ENCODE peak calls at places on chromosomes 2 and 18, in four cellular contexts. One of them, this sample, is unnamed.

GRCh38 chr2:133892352-133892913 is 324.2 kb upstream of the NCKAP5 start:
- DNase-seq in heart left ventricle: no peak
- DNase-seq in ovary: no peak
- DNase-seq in Peyer's patch: no peak
- DNase-seq in this sample: no peak

GRCh38 chr2:233343171-233343705 is 11.1 kb upstream of the DGKD start:
- DNase-seq in heart left ventricle: no peak
- DNase-seq in ovary: no peak
- DNase-seq in Peyer's patch: no peak
- DNase-seq in this sample: no peak

GRCh38 chr2:36912692-36913091 is 53.6 kb downstream of the STRN start:
- DNase-seq in heart left ventricle: no peak
- DNase-seq in ovary: no peak
- DNase-seq in Peyer's patch: no peak
- DNase-seq in this sample: no peak

GRCh38 chr18:46051731-46052461 is 20.2 kb downstream of the PSTPIP2 start:
- DNase-seq in heart left ventricle: no peak
- DNase-seq in ovary: no peak
- DNase-seq in Peyer's patch: no peak
- DNase-seq in this sample: no peak

GRCh38 chr18:50307738-50308470 is 20.4 kb upstream of the CXXC1 start:
- DNase-seq in heart left ventricle: peak
- DNase-seq in ovary: peak
- DNase-seq in Peyer's patch: peak
- DNase-seq in this sample: peak

GRCh38 chr2:102344397-102344796 is 11.2 kb upstream of the IL18R1 start:
- DNase-seq in heart left ventricle: no peak
- DNase-seq in ovary: no peak
- DNase-seq in Peyer's patch: no peak
- DNase-seq in this sample: no peak

GRCh38 chr18:26526128-26526965 is 22.0 kb downstream of the KCTD1 start:
- DNase-seq in heart left ventricle: no peak
- DNase-seq in ovary: no peak
- DNase-seq in Peyer's patch: no peak
- DNase-seq in this sample: no peak

GRCh38 chr2:112482309-112483046 is 522 bp downstream of the TTL start:
- DNase-seq in heart left ventricle: peak
- DNase-seq in ovary: peak
- DNase-seq in Peyer's patch: peak
- DNase-seq in this sample: peak

GRCh38 chr18:58788971-58789797 is 75.5 kb upstream of the ZNF532 start:
- DNase-seq in heart left ventricle: peak
- DNase-seq in ovary: peak
- DNase-seq in Peyer's patch: no peak
- DNase-seq in this sample: no peak
- TF ChIP-seq POLR2A in heart left ventricle: no peak
- TF ChIP-seq POLR2A in ovary: no peak
- TF ChIP-seq POLR2A in Peyer's patch: no peak
- TF ChIP-seq POLR2A in this sample: no peak

DNA sequence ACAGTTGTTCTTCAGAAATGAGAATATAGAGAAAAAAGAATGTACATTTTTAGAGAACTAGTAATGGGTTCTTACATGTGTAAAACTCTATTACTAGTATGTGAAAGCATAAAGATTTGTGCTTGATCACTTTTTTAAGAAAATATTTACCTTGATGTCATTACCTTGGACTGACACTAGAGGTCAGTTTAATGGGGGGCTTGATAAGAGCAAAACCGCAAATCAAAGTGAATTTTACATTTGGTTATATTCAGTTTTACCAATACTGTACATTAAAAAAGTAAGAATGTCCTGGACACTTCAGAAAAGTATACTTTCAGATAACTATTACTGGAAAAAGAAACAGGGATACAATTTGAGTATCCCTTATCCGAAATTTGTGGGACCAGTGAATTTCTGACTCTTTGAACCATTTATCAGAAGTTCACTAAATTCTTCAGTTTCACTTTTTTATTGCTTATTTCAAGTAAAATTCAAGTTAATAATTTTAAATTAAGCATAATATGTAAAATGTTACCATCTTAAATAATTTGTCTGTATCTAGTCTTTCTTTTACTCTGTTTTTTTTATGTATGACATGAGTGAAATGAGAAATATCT is 1149.5 kb downstream of the DSC3 start:
- DNase-seq in heart left ventricle: no peak
- DNase-seq in ovary: no peak
- DNase-seq in Peyer's patch: no peak
- DNase-seq in this sample: no peak
- TF ChIP-seq CTCF in heart left ventricle: no peak
- TF ChIP-seq CTCF in ovary: no peak
- TF ChIP-seq CTCF in Peyer's patch: no peak
- TF ChIP-seq CTCF in this sample: no peak

GRCh38 chr18:55307505-55307904 is 280.5 kb downstream of the TCF4 start:
- DNase-seq in heart left ventricle: no peak
- DNase-seq in ovary: no peak
- DNase-seq in Peyer's patch: no peak
- DNase-seq in this sample: no peak
- TF ChIP-seq POLR2A in heart left ventricle: no peak
- TF ChIP-seq POLR2A in ovary: no peak
- TF ChIP-seq POLR2A in Peyer's patch: no peak
- TF ChIP-seq POLR2A in this sample: no peak

GRCh38 chr2:75559633-75560021 is 1.1 kb downstream of the EVA1A start:
- DNase-seq in heart left ventricle: no peak
- DNase-seq in ovary: no peak
- DNase-seq in Peyer's patch: no peak
- DNase-seq in this sample: no peak

GRCh38 chr2:75558786-75559428 is 1.8 kb downstream of the EVA1A start:
- DNase-seq in heart left ventricle: no peak
- DNase-seq in ovary: no peak
- DNase-seq in Peyer's patch: no peak
- DNase-seq in this sample: no peak

GRCh38 chr2:75561566-75562512 is 1.1 kb upstream of the EVA1A start:
- DNase-seq in heart left ventricle: no peak
- DNase-seq in ovary: no peak
- DNase-seq in Peyer's patch: no peak
- DNase-seq in this sample: no peak

GRCh38 chr2:75560768-75561565 is at the start of gene EVA1A:
- DNase-seq in heart left ventricle: peak
- DNase-seq in ovary: peak
- DNase-seq in Peyer's patch: peak
- DNase-seq in this sample: no peak

DNA sequence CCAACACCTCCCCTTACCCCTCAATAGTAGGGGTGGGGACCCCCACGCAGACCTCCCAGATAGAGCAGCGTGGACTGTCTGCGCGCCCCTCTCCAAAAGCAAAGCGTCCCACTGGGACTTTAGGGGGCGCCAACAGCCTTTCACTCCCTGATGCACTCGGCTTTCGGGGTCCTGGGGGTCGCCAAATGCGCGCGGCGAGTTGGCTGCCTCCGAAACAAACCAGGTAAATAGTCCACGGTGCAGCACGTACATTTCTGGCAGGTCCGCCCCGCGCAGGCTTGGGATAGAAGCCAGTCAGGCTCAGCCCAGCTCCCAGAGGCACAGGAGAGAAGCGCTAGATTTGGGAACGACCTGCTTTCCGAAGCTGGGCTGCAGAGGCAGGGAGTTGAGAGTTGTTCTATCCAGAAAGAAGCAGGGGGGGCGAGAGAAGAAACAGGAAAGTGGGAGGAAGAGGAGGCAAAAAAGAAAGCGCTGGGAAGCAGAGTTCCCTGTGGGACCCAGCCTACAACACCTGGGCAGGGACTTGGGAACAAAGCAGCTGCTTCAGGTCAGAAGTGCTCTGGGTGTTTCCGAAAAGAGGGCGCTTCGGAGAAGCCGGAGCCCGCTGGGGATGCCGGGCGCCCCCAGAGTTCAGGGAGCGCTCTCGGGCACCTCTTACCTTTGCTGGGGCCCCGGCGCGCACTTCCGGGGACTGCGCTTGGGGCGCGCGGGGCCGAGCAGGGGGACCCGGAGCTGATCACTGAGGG is 544 bp downstream of the EVA1A start:
- DNase-seq in heart left ventricle: no peak
- DNase-seq in ovary: peak
- DNase-seq in Peyer's patch: peak
- DNase-seq in this sample: no peak
- TF ChIP-seq CTCF in heart left ventricle: no peak
- TF ChIP-seq CTCF in ovary: no peak
- TF ChIP-seq CTCF in Peyer's patch: peak
- TF ChIP-seq CTCF in this sample: no peak

GRCh38 chr2:101115664-101116063 is 35.5 kb downstream of the TBC1D8 start:
- DNase-seq in heart left ventricle: no peak
- DNase-seq in ovary: no peak
- DNase-seq in Peyer's patch: no peak
- DNase-seq in this sample: no peak
- TF ChIP-seq POLR2A in heart left ventricle: no peak
- TF ChIP-seq POLR2A in ovary: no peak
- TF ChIP-seq POLR2A in Peyer's patch: no peak
- TF ChIP-seq POLR2A in this sample: no peak

GRCh38 chr2:106561356-106561755 is 74.2 kb downstream of the CD8B2 start:
- DNase-seq in heart left ventricle: peak
- DNase-seq in ovary: no peak
- DNase-seq in Peyer's patch: no peak
- DNase-seq in this sample: no peak

GRCh38 chr2:106561803-106562202 is 74.6 kb downstream of the CD8B2 start:
- DNase-seq in heart left ventricle: no peak
- DNase-seq in ovary: no peak
- DNase-seq in Peyer's patch: no peak
- DNase-seq in this sample: no peak

GRCh38 chr2:106560773-106561172 is 73.6 kb downstream of the CD8B2 start:
- DNase-seq in heart left ventricle: no peak
- DNase-seq in ovary: no peak
- DNase-seq in Peyer's patch: no peak
- DNase-seq in this sample: no peak

GRCh38 chr2:106562232-106562631 is 75.1 kb downstream of the CD8B2 start:
- DNase-seq in heart left ventricle: no peak
- DNase-seq in ovary: no peak
- DNase-seq in Peyer's patch: no peak
- DNase-seq in this sample: no peak

DNA sequence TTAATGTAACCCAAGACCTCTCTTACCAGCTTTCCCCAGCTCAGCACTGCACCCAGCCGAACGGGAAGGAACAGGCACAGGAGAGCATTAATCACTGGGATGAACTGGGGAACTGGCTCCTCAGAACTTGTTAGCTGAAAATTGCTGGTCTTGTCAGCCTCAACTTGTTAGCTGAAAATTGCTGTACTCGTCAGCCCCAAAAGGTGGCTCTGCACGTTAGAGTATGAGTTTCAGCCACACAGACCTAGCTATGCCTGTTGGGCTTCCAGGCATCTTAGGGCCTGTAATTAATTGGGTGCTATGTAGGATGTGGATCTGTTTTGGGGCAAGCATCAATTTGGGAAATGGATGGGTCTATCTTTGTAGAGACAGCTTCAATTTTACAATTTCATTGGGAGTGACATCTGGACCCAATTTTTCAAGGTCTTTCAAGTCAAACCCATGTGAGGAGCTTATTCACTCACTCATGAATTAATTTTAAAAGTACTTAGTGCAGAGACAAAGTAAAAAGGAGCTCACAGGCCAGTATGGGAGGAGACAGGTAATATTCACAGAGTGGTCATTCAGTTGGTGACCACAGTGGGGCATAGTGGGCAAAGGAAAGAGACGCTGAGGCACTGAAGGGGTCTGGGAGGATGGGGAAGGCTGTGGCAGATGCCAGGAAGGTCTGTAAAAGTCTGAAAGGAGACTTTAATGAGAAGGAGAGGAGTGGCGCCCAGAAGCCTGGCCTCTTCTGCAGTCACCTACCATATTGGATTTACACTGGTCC is 75.8 kb downstream of the CD8B2 start:
- DNase-seq in heart left ventricle: no peak
- DNase-seq in ovary: no peak
- DNase-seq in Peyer's patch: no peak
- DNase-seq in this sample: no peak
- TF ChIP-seq CTCF in heart left ventricle: peak
- TF ChIP-seq CTCF in ovary: no peak
- TF ChIP-seq CTCF in Peyer's patch: no peak
- TF ChIP-seq CTCF in this sample: peak

This sample was measured in spleen.